ENCODE peak calls at places on chromosomes 2 and 18, in seven cellular contexts. H is CD8-positive, alpha-beta T cell; D is fibroblast of mammary gland; G is WERI-Rb-1; S is epithelial cell of esophagus; T is pancreas; K is IMR-90. R is an unnamed sample.

GRCh38 chr2:75076088-75076487 is 117.6 kb downstream of the POLE4 start:
- DNase-seq in S (no peak), D (no peak), K (no peak), T (no peak), G (peak), H (no peak), R (no peak)

GRCh38 chr2:9110893-9111569 is 95.6 kb upstream of the ASAP2 start:
- DNase-seq in S (peak), G (peak), K (peak), D (peak), H (no peak), T (no peak), R (no peak)

GRCh38 chr2:70553584-70554337 is at the start of gene TGFA:
- DNase-seq in D (peak), G (peak), H (peak), K (no peak), S (peak), T (peak), R (peak)

GRCh38 chr2:239587311-239587731 is 186.5 kb upstream of the HDAC4 start:
- DNase-seq in S (no peak), K (no peak), H (no peak), T (no peak), D (no peak), G (no peak), R (no peak)

GRCh38 chr2:147607379-147607778 is 237.4 kb upstream of the ACVR2A start:
- DNase-seq in G (no peak), D (no peak), K (no peak), H (no peak), T (no peak), S (no peak), R (no peak)

GRCh38 chr18:11908182-11909080 is at the start of gene MPPE1:
- DNase-seq in S (peak), K (peak), D (peak), T (peak), H (peak), G (peak), R (peak)

GRCh38 chr2:1893856-1894255 is 149.5 kb upstream of the PXDN start:
- DNase-seq in H (no peak), S (no peak), T (no peak), K (no peak), D (no peak), G (no peak), R (no peak)

GRCh38 chr2:240210198-240210965 is 69.9 kb upstream of the OTOS start:
- DNase-seq in G (peak), D (no peak), T (no peak), K (no peak), S (no peak), H (no peak), R (no peak)

GRCh38 chr2:56624181-56624580 is 440.4 kb downstream of the CCDC85A start:
- DNase-seq in K (no peak), G (no peak), H (no peak), S (no peak), T (no peak), D (no peak), R (no peak)

GRCh38 chr2:144578099-144578498 is 58.2 kb upstream of the ZEB2 start:
- DNase-seq in D (no peak), H (no peak), T (no peak), S (no peak), K (no peak), G (no peak), R (no peak)

GRCh38 chr2:183665403-183665802 is 541.2 kb downstream of the NUP35 start:
- DNase-seq in T (no peak), K (no peak), G (no peak), S (no peak), D (no peak), H (no peak), R (no peak)

GRCh38 chr2:33765122-33765521 is 166.0 kb upstream of the FAM98A start:
- DNase-seq in D (no peak), G (no peak), K (no peak), T (no peak), S (no peak), H (no peak), R (no peak)

GRCh38 chr2:26450031-26450635 is 27.8 kb downstream of the OTOF start:
- DNase-seq in K (no peak), D (no peak), G (no peak), S (no peak), H (no peak), T (no peak), R (no peak)

GRCh38 chr2:181169459-181169858 is 189.1 kb downstream of the UBE2E3 start:
- DNase-seq in K (no peak), S (no peak), D (no peak), H (no peak), T (no peak), G (no peak), R (no peak)

GRCh38 chr2:181163139-181163538 is 182.7 kb downstream of the UBE2E3 start:
- DNase-seq in T (no peak), S (no peak), G (no peak), H (no peak), D (no peak), K (no peak), R (no peak)

GRCh38 chr2:181164699-181165098 is 184.3 kb downstream of the UBE2E3 start:
- DNase-seq in S (no peak), K (no peak), T (no peak), G (no peak), D (no peak), H (no peak), R (no peak)

GRCh38 chr2:181161615-181162014 is 181.2 kb downstream of the UBE2E3 start:
- DNase-seq in H (no peak), G (no peak), K (no peak), T (no peak), D (no peak), S (no peak), R (no peak)

GRCh38 chr2:181165199-181165868 is 184.9 kb downstream of the UBE2E3 start:
- DNase-seq in T (no peak), G (no peak), D (no peak), K (no peak), H (peak), S (no peak), R (no peak)
- H3K4me3 ChIP-seq in T (no peak), G (no peak), D (no peak), K (no peak), H (peak), S (no peak), R (no peak)

DNA sequence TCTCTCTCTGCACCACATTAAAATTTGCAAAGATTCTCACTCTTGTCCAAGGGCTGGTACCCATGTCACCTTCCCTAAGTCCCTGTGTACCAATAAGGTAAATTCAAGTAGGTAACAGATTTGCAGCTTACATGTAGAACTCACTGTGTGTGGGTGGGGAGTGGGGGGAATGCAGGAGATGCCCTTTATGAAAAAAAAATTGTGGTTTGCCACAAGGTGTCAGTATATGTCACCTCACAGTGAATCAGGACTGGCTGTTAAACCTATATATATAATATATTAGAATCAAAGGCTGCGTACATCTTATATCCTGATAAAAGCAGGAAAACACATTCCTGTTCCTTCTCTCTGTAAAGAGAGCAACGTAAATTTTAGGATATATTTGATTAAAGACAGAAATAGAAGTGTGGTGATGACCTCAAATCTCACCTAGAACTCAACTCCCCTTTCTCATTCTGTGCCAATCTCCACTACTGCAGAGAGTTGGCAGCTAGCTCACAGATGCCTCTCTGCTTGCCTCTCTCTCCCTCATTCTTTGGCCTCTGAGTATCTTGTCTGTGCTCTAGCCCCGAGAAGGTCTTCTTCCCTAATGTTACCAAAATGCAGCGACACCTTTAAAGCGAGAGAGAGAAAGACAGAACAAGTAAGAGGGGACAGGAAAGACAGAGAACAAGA is 529 bp downstream of the XDH start:
- DNase-seq in D (peak), H (no peak), G (no peak), S (peak), K (no peak), T (no peak), R (no peak)
- TF ChIP-seq CTCF in D (peak), H (peak), G (peak), S (peak), K (peak), T (no peak), R (peak)

DNA sequence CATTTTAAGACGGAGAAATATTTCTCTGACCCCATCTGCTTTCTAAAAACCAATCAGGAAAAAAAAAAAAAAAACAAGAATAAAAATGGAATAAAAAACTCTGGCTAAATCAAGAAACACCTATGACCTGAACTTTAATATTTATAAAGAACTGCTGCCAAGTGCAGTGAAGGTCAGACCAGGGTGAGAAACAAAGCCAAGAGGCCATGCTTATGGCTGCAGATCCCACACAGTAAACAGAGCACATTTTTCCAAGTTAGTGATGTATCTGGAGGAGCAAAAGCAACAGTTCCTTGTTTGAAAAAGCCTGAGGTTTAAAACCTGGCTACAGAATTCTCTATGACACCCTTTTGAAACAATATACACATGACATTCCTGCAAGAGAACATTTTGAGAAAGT is 242.3 kb downstream of the SRBD1 start:
- DNase-seq in T (peak), S (no peak), K (no peak), G (no peak), H (no peak), D (no peak), R (no peak)
- H3K4me3 ChIP-seq in T (no peak), S (no peak), K (no peak), G (no peak), H (no peak), D (no peak), R (no peak)

GRCh38 chr2:7034313-7034712 is 117.1 kb downstream of the RNF144A start:
- DNase-seq in H (no peak), G (peak), K (no peak), S (no peak), D (peak), T (peak), R (no peak)
- TF ChIP-seq CTCF in H (no peak), G (peak), K (no peak), S (no peak), D (peak), T (no peak), R (no peak)

GRCh38 chr2:176156301-176156958 is 677 bp upstream of the HOXD3 start:
- DNase-seq in G (no peak), D (no peak), K (no peak), S (no peak), T (no peak), H (no peak), R (no peak)
- H3K4me3 ChIP-seq in G (no peak), D (no peak), K (no peak), S (no peak), T (no peak), H (no peak), R (no peak)

GRCh38 chr2:226220511-226220910 is 579.1 kb downstream of the IRS1 start:
- DNase-seq in T (no peak), S (no peak), H (no peak), G (no peak), K (peak), D (no peak), R (peak)
- TF ChIP-seq CTCF in T (no peak), S (no peak), H (no peak), G (no peak), K (no peak), D (no peak), R (no peak)

DNA sequence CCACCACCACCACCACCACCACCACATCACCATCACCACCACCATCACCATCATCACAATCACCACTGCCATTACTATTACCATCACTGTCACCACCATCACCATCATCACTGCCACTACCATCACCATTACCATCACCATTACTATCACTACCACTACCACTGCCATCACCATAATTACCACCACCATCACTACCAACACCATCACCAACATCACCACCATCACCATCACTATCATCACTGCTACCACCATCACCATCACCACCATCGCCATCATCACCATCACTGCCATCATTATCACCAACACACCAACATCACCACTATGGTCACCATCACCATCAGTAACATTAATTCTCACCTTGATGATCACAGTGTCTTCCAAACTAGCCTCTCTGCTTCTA is 291.4 kb downstream of the TGIF1 start:
- DNase-seq in D (no peak), G (no peak), K (no peak), T (no peak), S (no peak), H (no peak), R (no peak)
- H3K4me3 ChIP-seq in D (no peak), G (no peak), K (no peak), T (no peak), S (no peak), H (no peak), R (no peak)